ENCODE peak calls at places on chromosomes 12 and 14, in five cellular contexts. H, L, Q, F and K are unnamed samples.

GRCh38 chr14:67241416-67242362 is at the start of gene PALS1:
- DNase-seq in F (peak; percentile 88), H (no peak), Q (no peak), L (no peak), K (peak; percentile 48)

GRCh38 chr12:93563807-93564538 is 8.5 kb upstream of the SOCS2 start:
- DNase-seq in L (peak; percentile 80), Q (no peak), H (no peak), F (peak; percentile 53), K (peak; percentile 58)

GRCh38 chr14:53663709-53664108 is 292.9 kb downstream of the BMP4 start:
- DNase-seq in L (no peak), Q (no peak), H (peak; percentile 40), F (peak; percentile 9), K (no peak)

GRCh38 chr14:78018283-78018682 is 151.9 kb upstream of the NRXN3 start:
- DNase-seq in L (no peak), Q (no peak), F (no peak), H (no peak), K (no peak)

GRCh38 chr12:109581334-109581691 is 7.7 kb downstream of the MVK start:
- DNase-seq in F (no peak), Q (no peak), H (no peak), L (no peak), K (no peak)

GRCh38 chr14:91511014-91511466 is 930 bp upstream of the PPP4R3A start:
- DNase-seq in L (no peak), F (peak; percentile 23), H (no peak), Q (no peak), K (no peak)

GRCh38 chr14:90373887-90374286 is 22.9 kb upstream of the CALM1 start:
- DNase-seq in L (no peak), F (peak; percentile 29), Q (no peak), H (no peak), K (no peak)

GRCh38 chr14:102776761-102777710 is at the start of gene TRAF3:
- DNase-seq in Q (peak; percentile 85), F (peak; percentile 77), H (peak; percentile 79), L (peak; percentile 70), K (peak; percentile 62)

GRCh38 chr14:63926641-63927040 is 73.8 kb downstream of the SYNE2 start:
- DNase-seq in F (no peak), L (no peak), Q (no peak), H (no peak), K (no peak)

GRCh38 chr12:22408605-22409004 is 74.1 kb upstream of the ST8SIA1 start:
- DNase-seq in F (no peak), Q (no peak), L (peak; percentile 59), H (no peak), K (peak; percentile 77)

GRCh38 chr12:89752331-89752730 is 43.7 kb upstream of the ATP2B1 start:
- DNase-seq in F (no peak), Q (no peak), L (no peak), H (no peak), K (no peak)

GRCh38 chr12:100698518-100698917 is 96.1 kb upstream of the ANO4 start:
- DNase-seq in H (no peak), Q (no peak), L (no peak), F (no peak), K (no peak)

GRCh38 chr14:71139058-71139946 is 232.0 kb downstream of the PCNX1 start:
- DNase-seq in F (peak; percentile 48), H (peak; percentile 45), L (peak; percentile 54), Q (peak; percentile 44), K (peak; percentile 51)

GRCh38 chr12:80624986-80625530 is 82.4 kb upstream of the MYF6 start:
- DNase-seq in Q (no peak), F (no peak), L (no peak), H (no peak), K (no peak)

GRCh38 chr12:563899-564298 is 99.3 kb downstream of the NINJ2 start:
- DNase-seq in L (no peak), Q (no peak), H (no peak), F (no peak), K (no peak)

GRCh38 chr12:52029686-52030085 is 21.6 kb upstream of the NR4A1 start:
- DNase-seq in H (peak; percentile 80), Q (no peak), L (peak; percentile 37), F (peak; percentile 52), K (no peak)

GRCh38 chr14:103142031-103142430 is 18.8 kb downstream of the TNFAIP2 start:
- DNase-seq in H (no peak), L (no peak), Q (no peak), F (no peak), K (no peak)

GRCh38 chr12:60194682-60195081 is 598.9 kb downstream of the SLC16A7 start:
- DNase-seq in L (no peak), F (peak; percentile 74), Q (no peak), H (no peak), K (no peak)

GRCh38 chr14:71108398-71109114 is 201.3 kb downstream of the PCNX1 start:
- DNase-seq in L (no peak), H (no peak), F (no peak), Q (no peak), K (no peak)

GRCh38 chr14:61889914-61890351 is 127.7 kb downstream of the SNAPC1 start:
- DNase-seq in L (no peak), Q (no peak), F (no peak), H (no peak), K (no peak)

GRCh38 chr14:35991356-35991755 is 165.2 kb downstream of the BRMS1L start:
- DNase-seq in Q (no peak), F (no peak), H (no peak), L (no peak), K (no peak)

GRCh38 chr12:43338848-43339526 is 213.0 kb downstream of the ADAMTS20 start:
- DNase-seq in F (peak; percentile 76), L (no peak), Q (no peak), H (no peak), K (no peak)

DNA sequence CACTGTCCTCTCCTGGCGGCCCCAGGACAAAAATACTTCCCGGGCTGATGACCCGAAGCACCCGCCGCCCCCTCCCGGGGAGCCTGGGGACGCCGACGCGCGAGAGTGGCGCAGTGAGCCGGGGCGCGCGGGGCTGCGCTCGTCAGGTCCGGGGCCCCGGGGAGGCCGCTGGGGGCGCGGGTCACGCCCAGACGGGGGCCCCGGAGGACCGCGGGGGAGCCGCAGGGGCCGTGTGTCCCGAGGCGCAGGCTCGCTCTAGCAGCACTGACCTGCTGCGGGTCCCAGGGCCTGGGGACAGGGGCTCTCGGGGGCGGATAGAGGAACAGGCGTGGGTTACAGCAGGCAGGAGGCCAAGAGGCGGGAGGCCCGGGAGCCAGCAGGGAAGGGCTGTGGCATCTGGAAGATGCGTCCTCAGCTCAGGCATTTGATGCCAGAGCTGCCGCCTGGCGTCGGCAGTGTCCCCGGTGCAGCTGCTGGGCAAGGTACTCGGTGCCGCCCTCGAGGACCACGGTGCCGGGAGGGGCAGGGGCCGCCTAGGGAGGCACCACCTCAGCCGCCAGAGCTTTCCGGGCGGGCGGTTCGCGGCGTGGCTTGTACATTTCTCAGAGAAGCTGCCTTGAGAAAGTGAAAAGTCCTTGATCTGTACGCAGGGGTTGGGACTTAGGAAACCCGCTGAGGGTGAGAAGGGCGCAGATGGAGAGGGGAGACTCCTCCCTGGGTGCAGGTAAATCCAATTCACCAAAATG is 1.2 kb downstream of the WNT5B start:
- DNase-seq in L (peak; percentile 39), F (no peak), Q (no peak), H (peak; percentile 67), K (peak; percentile 36)
- H3K27ac ChIP-seq in L (peak overlapping the region; percentile 67), F (no peak overlapping the region), Q (no peak overlapping the region), H (peak overlapping the region; percentile 43), K (no peak overlapping the region)

DNA sequence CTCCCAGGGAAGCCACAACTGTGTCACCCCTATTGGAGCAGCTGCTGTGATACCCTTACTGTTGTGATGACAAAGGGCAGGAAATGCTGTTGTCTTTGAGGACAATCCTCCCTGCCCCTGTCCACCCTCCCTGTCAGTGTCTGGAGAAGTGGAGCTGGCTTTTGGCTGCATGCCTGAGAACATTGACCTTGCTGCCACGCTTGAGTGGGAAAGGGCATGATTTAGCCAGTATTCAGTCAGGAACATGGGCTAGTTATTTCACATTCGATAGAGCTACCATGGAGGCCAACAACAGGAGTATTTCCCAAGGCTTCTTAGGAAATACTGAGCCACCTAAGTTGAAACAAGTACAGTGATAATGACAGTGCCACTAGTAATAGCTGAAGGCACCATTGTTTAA is 59.4 kb downstream of the MYRFL start:
- DNase-seq in L (no peak), Q (no peak), F (no peak), H (no peak), K (no peak)
- H3K4me3 ChIP-seq in L (no peak overlapping the region), Q (no peak overlapping the region), F (no peak overlapping the region), H (no peak overlapping the region), K (no peak overlapping the region)

GRCh38 chr14:59622641-59623040 is 46.0 kb upstream of the CCDC175 start:
- DNase-seq in F (no peak), H (no peak), L (no peak), Q (no peak), K (no peak)

DNA sequence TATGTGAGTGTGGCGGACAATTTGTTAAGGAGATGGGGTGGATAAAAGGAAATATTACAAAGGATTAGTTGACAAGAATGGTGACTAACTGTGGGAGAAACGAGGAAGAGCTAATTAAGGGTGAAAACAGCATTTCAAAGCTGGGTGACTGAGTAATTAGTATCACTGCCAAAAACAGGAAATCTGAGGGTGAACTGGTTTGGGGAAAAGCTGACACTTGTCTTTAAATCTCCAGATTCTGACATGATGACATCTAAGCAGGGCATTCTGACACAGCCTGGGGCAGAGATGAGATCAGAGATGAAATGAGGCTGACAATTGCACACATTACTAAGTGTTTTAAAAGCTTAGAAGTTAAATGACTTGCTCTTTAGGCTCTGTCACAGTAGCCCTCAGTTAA is 42.5 kb upstream of the CCDC175 start:
- DNase-seq in L (no peak), Q (no peak), H (no peak), F (no peak), K (no peak)
- H3K36me3 ChIP-seq in L (no peaks in the 10 kb centered on the region), Q (no peaks in the 10 kb centered on the region), H (no peaks in the 10 kb centered on the region), F (no peaks in the 10 kb centered on the region), K (no peaks in the 10 kb centered on the region)

GRCh38 chr12:111785651-111786050 is 18.9 kb downstream of the ALDH2 start:
- DNase-seq in H (no peak), F (peak; percentile 50), Q (no peak), L (no peak), K (no peak)

GRCh38 chr12:111791507-111791906 is 24.8 kb downstream of the ALDH2 start:
- DNase-seq in L (no peak), F (no peak), H (no peak), Q (no peak), K (no peak)

GRCh38 chr12:111784953-111785352 is 18.2 kb downstream of the ALDH2 start:
- DNase-seq in L (no peak), Q (no peak), F (no peak), H (no peak), K (no peak)

GRCh38 chr12:111789779-111790178 is 23.0 kb downstream of the ALDH2 start:
- DNase-seq in Q (no peak), L (no peak), F (no peak), H (no peak), K (no peak)

GRCh38 chr12:111788178-111788654 is 21.5 kb downstream of the ALDH2 start:
- DNase-seq in Q (no peak), F (peak; percentile 55), L (peak; percentile 54), H (peak; percentile 67), K (no peak)
- H3K27ac ChIP-seq in Q (no peak overlapping the region), F (peak overlapping the region; percentile 85), L (peak overlapping the region; percentile 43), H (no peak overlapping the region), K (no peak overlapping the region)